ENCODE peak calls at places on chromosomes 6 and 20, in eight cellular contexts. H is esophagus squamous epithelium, F is uterus, J is adrenal gland, I is lung, N is transverse colon, P is spleen, T is GM12878. G is an unnamed sample. For H3K36me3, the result is how much of the 10 kb centered on the place peaks cover.

GRCh38 chr6:2623348-2623747 is 127.4 kb downstream of the MYLK4 start:
- DNase-seq in H (no peak), F (no peak), J (no peak), I (no peak), N (peak), P (no peak), T (no peak), G (no peak)

GRCh38 chr6:39365281-39366074 is 43.0 kb upstream of the KCNK16 start:
- DNase-seq in H (no peak), F (no peak), J (peak), I (no peak), N (no peak), P (no peak), T (no peak), G (no peak)

GRCh38 chr6:14228571-14228970 is 111.0 kb downstream of the CD83 start:
- DNase-seq in H (no peak), F (no peak), J (no peak), I (no peak), N (no peak), P (no peak), T (no peak), G (no peak)

GRCh38 chr20:58407966-58408557 is 19.0 kb downstream of the VAPB start:
- DNase-seq in H (no peak), F (no peak), J (no peak), I (no peak), N (no peak), P (no peak), T (peak), G (no peak)

GRCh38 chr6:133512410-133513016 is 271.4 kb downstream of the EYA4 start:
- DNase-seq in H (no peak), F (peak), J (peak), I (no peak), N (peak), P (no peak), T (no peak), G (peak)

GRCh38 chr6:683742-684440 is 9.0 kb downstream of the EXOC2 start:
- DNase-seq in H (no peak), F (no peak), J (no peak), I (no peak), N (peak), P (no peak), T (no peak), G (no peak)

GRCh38 chr20:23021941-23022340 is 13.2 kb upstream of the SSTR4 start:
- DNase-seq in H (no peak), F (no peak), J (no peak), I (no peak), N (no peak), P (no peak), T (no peak), G (no peak)

GRCh38 chr20:3248167-3248992 is 9.4 kb upstream of the SLC4A11 start:
- DNase-seq in H (no peak), F (no peak), J (no peak), I (no peak), N (no peak), P (peak), T (no peak), G (peak)

GRCh38 chr6:149130093-149130872 is 187.2 kb upstream of the TAB2 start:
- DNase-seq in H (no peak), F (no peak), J (no peak), I (no peak), N (no peak), P (no peak), T (no peak), G (no peak)

GRCh38 chr20:1995531-1996310 is 1.9 kb upstream of the PDYN start:
- DNase-seq in H (no peak), F (no peak), J (no peak), I (no peak), N (no peak), P (no peak), T (no peak), G (no peak)

GRCh38 chr20:53020834-53021233 is 48.7 kb downstream of the TSHZ2 start:
- DNase-seq in H (no peak), F (no peak), J (no peak), I (no peak), N (no peak), P (no peak), T (no peak), G (no peak)

GRCh38 chr20:44247131-44247571 is at the start of gene GDAP1L1:
- DNase-seq in H (no peak), F (no peak), J (peak), I (no peak), N (no peak), P (no peak), T (no peak), G (peak)

GRCh38 chr6:128572286-128572685 is 51.9 kb upstream of the PTPRK start:
- DNase-seq in H (no peak), F (no peak), J (no peak), I (no peak), N (no peak), P (no peak), T (no peak), G (no peak)

GRCh38 chr6:144063246-144063743 is 32.1 kb downstream of the SF3B5 start:
- DNase-seq in H (no peak), F (no peak), J (no peak), I (no peak), N (peak), P (no peak), T (no peak), G (no peak)

GRCh38 chr20:57106030-57106682 is 160.3 kb downstream of the BMP7 start:
- DNase-seq in H (no peak), F (no peak), J (no peak), I (no peak), N (no peak), P (no peak), T (no peak), G (no peak)

GRCh38 chr6:72206606-72207005 is 320.3 kb downstream of the RIMS1 start:
- DNase-seq in H (no peak), F (no peak), J (no peak), I (no peak), N (no peak), P (no peak), T (no peak), G (no peak)

GRCh38 chr6:133436652-133437051 is 195.5 kb downstream of the EYA4 start:
- DNase-seq in H (no peak), F (no peak), J (no peak), I (no peak), N (no peak), P (no peak), T (no peak), G (no peak)

GRCh38 chr6:3625980-3626533 is 125.5 kb downstream of the PXDC1 start:
- DNase-seq in H (no peak), F (no peak), J (no peak), I (no peak), N (no peak), P (peak), T (no peak), G (no peak)

GRCh38 chr6:64505312-64505711 is 869.7 kb downstream of the PHF3 start:
- DNase-seq in H (no peak), F (no peak), J (no peak), I (no peak), N (no peak), P (peak), T (no peak), G (no peak)

GRCh38 chr6:89351632-89352328 is 742 bp downstream of the UBE2J1 start:
- DNase-seq in H (no peak), F (no peak), J (no peak), I (no peak), N (no peak), P (no peak), T (no peak), G (no peak)

GRCh38 chr6:152300517-152300916 is 336.6 kb downstream of the SYNE1 start:
- DNase-seq in H (no peak), F (no peak), J (no peak), I (no peak), N (no peak), P (no peak), T (no peak), G (no peak)

GRCh38 chr20:15332711-15333160 is 995.3 kb upstream of the FLRT3 start:
- DNase-seq in H (no peak), F (no peak), J (no peak), I (no peak), N (no peak), P (no peak), T (peak), G (no peak)

GRCh38 chr6:154683756-154684523 is 49.3 kb upstream of the SCAF8 start:
- DNase-seq in H (no peak), F (no peak), J (no peak), I (no peak), N (no peak), P (no peak), T (peak), G (no peak)

GRCh38 chr6:92122746-92123145 is 1296.6 kb downstream of the EPHA7 start:
- DNase-seq in H (no peak), F (no peak), J (no peak), I (no peak), N (no peak), P (no peak), T (no peak), G (no peak)

GRCh38 chr6:158086054-158086705 is 81.9 kb downstream of the SERAC1 start:
- DNase-seq in H (no peak), F (no peak), J (no peak), I (no peak), N (no peak), P (no peak), T (no peak), G (no peak)

GRCh38 chr6:125947581-125947980 is 9.0 kb upstream of the HINT3 start:
- DNase-seq in H (no peak), F (no peak), J (peak), I (peak), N (no peak), P (no peak), T (no peak), G (no peak)
- TF ChIP-seq CTCF in H (no peak), F (no peak), J (no peak), I (no peak), N (no peak), P (no peak), T (no peak), G (no peak)

DNA sequence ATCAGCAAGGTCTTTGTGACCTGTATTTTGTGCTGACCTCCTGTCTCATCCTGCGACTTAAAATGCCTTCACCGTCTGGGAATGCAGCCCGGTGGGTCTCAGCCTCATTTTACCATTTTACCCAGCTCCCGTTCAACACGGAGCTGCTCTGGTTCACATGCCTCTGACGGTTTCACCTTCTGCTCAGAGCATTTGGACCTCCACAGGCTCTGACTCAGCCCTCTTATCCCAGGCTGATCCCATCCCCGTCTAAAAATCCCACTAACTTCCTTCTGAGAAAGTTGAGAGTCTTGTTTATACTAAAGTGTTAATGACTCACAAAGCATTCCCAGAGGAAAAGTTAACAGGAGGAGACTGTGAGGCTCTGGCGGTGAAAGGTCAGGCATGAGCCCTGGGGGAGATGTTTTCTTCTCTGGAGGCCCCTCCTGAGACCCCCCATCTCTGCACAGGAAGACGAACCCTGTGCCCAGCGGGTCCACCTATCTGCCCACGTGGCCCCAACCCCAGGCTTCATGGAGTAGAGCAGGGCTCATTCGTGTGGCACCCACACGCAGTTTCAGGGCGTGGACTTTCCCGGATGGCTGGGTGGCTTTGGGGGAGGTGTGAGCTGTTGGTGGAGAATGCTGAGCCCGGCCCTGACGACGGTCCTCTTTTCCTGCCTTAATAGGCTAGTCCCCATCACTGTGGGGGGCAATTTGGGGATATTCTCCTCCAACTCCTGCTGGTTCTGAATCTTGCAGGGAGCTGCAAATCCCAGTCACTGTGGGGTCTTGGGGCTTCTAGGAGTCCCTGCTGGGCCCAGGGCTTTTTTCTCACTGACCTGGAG is 3.3 kb upstream of the BIRC7 start:
- DNase-seq in H (no peak), F (no peak), J (no peak), I (no peak), N (no peak), P (no peak), T (no peak), G (no peak)
- H3K27ac ChIP-seq in H (no peak), F (no peak), J (no peak), I (no peak), N (peak), P (no peak), T (no peak), G (no peak)

GRCh38 chr20:47238780-47239769 is 117.4 kb downstream of the ZMYND8 start:
- DNase-seq in H (no peak), F (no peak), J (no peak), I (no peak), N (no peak), P (no peak), T (no peak), G (no peak)
- H3K36me3 ChIP-seq in H (half or more), F (under half), J (under half), I (under half), N (under half), P (half or more), T (half or more), G (half or more)

DNA sequence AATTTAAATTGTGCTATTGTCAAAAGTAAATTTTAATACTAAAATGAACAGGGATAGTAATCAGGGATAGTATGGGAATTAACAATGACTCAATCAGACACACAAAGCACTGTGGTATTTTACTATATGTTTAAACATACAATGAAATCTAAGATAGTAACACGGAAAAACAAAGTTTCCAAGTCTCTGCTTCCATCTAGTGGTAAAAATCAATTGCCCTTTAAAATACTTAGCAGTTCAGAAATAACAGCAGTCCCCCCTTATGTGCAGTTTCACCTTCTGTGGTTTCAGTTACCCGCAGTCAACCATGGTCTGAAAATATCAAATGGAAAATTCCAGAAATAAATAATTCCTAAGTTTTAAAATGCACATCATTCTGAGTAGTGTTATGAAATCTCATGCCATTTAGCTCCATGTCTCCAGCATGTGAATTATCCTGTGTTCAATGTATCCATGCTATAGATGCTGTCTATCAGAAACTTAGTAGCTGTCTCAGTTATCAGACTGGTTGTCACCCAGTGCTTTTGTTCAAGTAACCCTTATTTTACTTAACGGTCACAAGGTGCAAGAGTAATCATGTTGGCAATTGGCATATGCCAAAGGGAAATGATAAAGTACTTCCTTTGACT is 58.5 kb downstream of the AHI1 start:
- DNase-seq in H (no peak), F (no peak), J (no peak), I (no peak), N (no peak), P (no peak), T (peak), G (no peak)
- TF ChIP-seq CTCF in H (peak), F (no peak), J (peak), I (no peak), N (peak), P (no peak), T (peak), G (peak)

DNA sequence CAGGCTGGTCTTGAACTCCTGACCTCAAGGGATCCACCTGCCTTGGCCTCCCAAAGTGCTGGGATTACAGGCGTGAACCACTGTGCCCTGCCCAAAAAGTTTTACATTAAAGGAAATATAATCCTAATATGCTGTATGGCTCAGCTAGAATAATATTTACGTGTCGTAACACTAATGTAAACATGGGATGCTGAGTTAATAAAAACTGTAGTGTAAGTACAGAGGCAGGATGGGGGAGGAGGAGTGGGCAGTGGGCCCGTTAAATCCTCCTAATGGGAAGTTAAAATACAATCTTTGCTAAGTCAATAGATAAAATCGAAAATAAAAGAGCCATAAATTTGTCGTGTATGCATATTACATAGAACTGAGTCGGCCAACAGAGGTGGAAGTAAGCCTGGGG is 12.1 kb upstream of the IP6K3 start:
- DNase-seq in H (no peak), F (no peak), J (no peak), I (no peak), N (no peak), P (no peak), T (no peak), G (no peak)
- H3K27ac ChIP-seq in H (no peak), F (no peak), J (no peak), I (no peak), N (no peak), P (no peak), T (no peak), G (no peak)

DNA sequence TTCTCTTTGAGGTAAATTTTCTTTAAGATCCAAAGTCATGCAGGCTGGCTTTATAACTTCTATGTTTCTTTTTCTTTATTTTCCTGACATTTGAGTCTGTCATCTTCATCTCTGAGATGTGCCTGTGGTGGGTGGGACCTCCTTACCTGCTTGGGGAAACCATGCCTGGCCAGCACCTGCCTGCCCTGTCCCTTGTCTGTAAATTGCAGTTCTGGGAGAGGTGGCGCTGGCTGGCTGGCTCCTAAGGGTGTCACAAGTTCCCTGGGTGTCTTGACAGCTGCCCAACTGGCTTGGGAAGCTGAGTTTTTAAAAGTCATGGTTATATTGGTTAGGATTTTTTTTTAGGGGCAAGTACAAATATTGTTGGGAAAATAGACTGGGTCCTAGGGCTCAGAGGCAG is 36.3 kb downstream of the SCAND1 start:
- DNase-seq in H (no peak), F (no peak), J (no peak), I (no peak), N (no peak), P (no peak), T (no peak), G (no peak)
- H3K36me3 ChIP-seq in H (half or more), F (under half), J (under half), I (under half), N (under half), P (half or more), T (under half), G (under half)

GRCh38 chr6:34973547-34974248 is 84.6 kb downstream of the ANKS1A start:
- DNase-seq in H (no peak), F (no peak), J (no peak), I (no peak), N (no peak), P (no peak), T (no peak), G (no peak)
- TF ChIP-seq CTCF in H (no peak), F (no peak), J (peak), I (no peak), N (no peak), P (no peak), T (peak), G (no peak)

GRCh38 chr6:11773581-11773980 is 5.0 kb downstream of the ADTRP start:
- DNase-seq in H (no peak), F (no peak), J (no peak), I (no peak), N (no peak), P (no peak), T (no peak), G (no peak)
- H3K27ac ChIP-seq in H (no peak), F (no peak), J (no peak), I (no peak), N (no peak), P (no peak), T (no peak), G (no peak)

GRCh38 chr6:26441977-26442376 is 1.7 kb downstream of the BTN3A3 start:
- DNase-seq in H (no peak), F (no peak), J (no peak), I (no peak), N (no peak), P (no peak), T (no peak), G (no peak)

GRCh38 chr6:26439151-26439550 is 1.2 kb upstream of the BTN3A3 start:
- DNase-seq in H (no peak), F (no peak), J (no peak), I (no peak), N (no peak), P (no peak), T (no peak), G (no peak)

GRCh38 chr6:26439552-26440125 is 665 bp upstream of the BTN3A3 start:
- DNase-seq in H (no peak), F (no peak), J (no peak), I (no peak), N (no peak), P (no peak), T (no peak), G (no peak)

GRCh38 chr6:26438000-26438399 is 2.3 kb upstream of the BTN3A3 start:
- DNase-seq in H (no peak), F (no peak), J (no peak), I (no peak), N (no peak), P (no peak), T (no peak), G (no peak)

GRCh38 chr6:26440977-26441358 is 664 bp downstream of the BTN3A3 start:
- DNase-seq in H (no peak), F (no peak), J (no peak), I (no peak), N (no peak), P (no peak), T (no peak), G (no peak)
- H3K36me3 ChIP-seq in H (under half), F (under half), J (under half), I (under half), N (under half), P (under half), T (under half), G (under half)

GRCh38 chr6:16338577-16339262 is 100.3 kb downstream of the GMPR start:
- DNase-seq in H (peak), F (peak), J (peak), I (peak), N (peak), P (no peak), T (no peak), G (peak)
- TF ChIP-seq CTCF in H (peak), F (peak), J (peak), I (no peak), N (peak), P (no peak), T (peak), G (peak)